ENCODE peak calls at places on chromosomes 7 and 10, in eight cellular contexts. N, Z, V, B, U, W, L and K are unnamed samples.

GRCh38 chr7:120554960-120555571 is 282.1 kb downstream of the KCND2 start:
- DNase-seq in L (peak; percentile 11), B (peak; percentile 76), Z (no peak), W (peak; percentile 80), N (peak; percentile 59), V (peak; percentile 80), U (peak; percentile 64), K (peak; percentile 72)

GRCh38 chr10:30396708-30397107 is 37.3 kb upstream of the MAP3K8 start:
- DNase-seq in L (no peak), V (no peak), Z (no peak), N (no peak), U (no peak), W (no peak), B (no peak), K (no peak)

GRCh38 chr7:96246972-96247371 is 74.9 kb downstream of the SLC25A13 start:
- DNase-seq in B (no peak), N (no peak), Z (no peak), L (no peak), W (no peak), U (no peak), V (no peak), K (no peak)

GRCh38 chr7:1124164-1124563 is 35.8 kb downstream of the ZFAND2A start:
- DNase-seq in W (no peak), Z (no peak), B (peak; percentile 50), N (no peak), L (no peak), V (no peak), U (no peak), K (no peak)

GRCh38 chr10:86849495-86849894 is 93.1 kb downstream of the BMPR1A start:
- DNase-seq in L (no peak), U (no peak), N (no peak), B (no peak), Z (no peak), V (no peak), W (no peak), K (no peak)

GRCh38 chr10:29011511-29011910 is 277.4 kb upstream of the LYZL1 start:
- DNase-seq in B (no peak), V (no peak), N (no peak), W (no peak), L (no peak), U (no peak), Z (no peak), K (peak; percentile 60)

GRCh38 chr10:114304566-114305421 is 65.7 kb downstream of the VWA2 start:
- DNase-seq in W (peak; percentile 70), V (no peak), L (peak; percentile 45), N (no peak), Z (peak; percentile 67), B (no peak), U (no peak), K (no peak)

GRCh38 chr10:10816453-10816852 is 201.2 kb upstream of the CELF2 start:
- DNase-seq in U (no peak), W (no peak), B (peak; percentile 78), V (peak; percentile 65), N (peak; percentile 51), Z (no peak), L (no peak), K (peak; percentile 29)

GRCh38 chr10:34075269-34075926 is 739.7 kb downstream of the PARD3 start:
- DNase-seq in V (no peak), N (no peak), Z (peak; percentile 82), U (no peak), B (no peak), W (no peak), L (no peak), K (no peak)

GRCh38 chr10:11539191-11539868 is 72.1 kb downstream of the USP6NL start:
- DNase-seq in U (no peak), V (peak; percentile 45), B (peak; percentile 69), W (no peak), Z (no peak), L (no peak), N (peak; percentile 75), K (peak; percentile 66)

GRCh38 chr10:79420974-79421688 is 24.3 kb downstream of the ZCCHC24 start:
- DNase-seq in W (no peak), L (no peak), N (no peak), U (no peak), Z (peak; percentile 59), V (no peak), B (no peak), K (no peak)

GRCh38 chr7:44884553-44885393 is 557 bp downstream of the PURB start:
- DNase-seq in L (peak; percentile 58), U (peak; percentile 48), V (peak; percentile 82), N (peak; percentile 15), Z (peak; percentile 82), B (peak; percentile 63), W (peak; percentile 79), K (peak; percentile 78)

GRCh38 chr7:69893915-69894314 is 295.6 kb downstream of the AUTS2 start:
- DNase-seq in U (no peak), N (no peak), W (peak; percentile 26), B (peak; percentile 54), V (peak; percentile 35), Z (no peak), L (no peak), K (peak; percentile 24)

GRCh38 chr10:120962386-120963052 is 111.4 kb downstream of the WDR11 start:
- DNase-seq in U (no peak), B (no peak), W (no peak), N (no peak), Z (no peak), V (no peak), L (no peak), K (no peak)

GRCh38 chr7:44391171-44391570 is 65.8 kb upstream of the CAMK2B start:
- DNase-seq in W (no peak), U (no peak), Z (no peak), N (no peak), B (no peak), V (no peak), L (no peak), K (no peak)

GRCh38 chr10:77553966-77554365 is 83.6 kb downstream of the KCNMA1 start:
- DNase-seq in B (no peak), W (no peak), V (no peak), L (no peak), U (no peak), N (peak; percentile 29), Z (no peak), K (no peak)

GRCh38 chr10:131821378-131822012 is 79.3 kb upstream of the PPP2R2D start:
- DNase-seq in L (no peak), V (no peak), Z (peak; percentile 7), B (no peak), N (no peak), U (no peak), W (no peak), K (no peak)

GRCh38 chr10:287814-288213 is 152.6 kb downstream of the ZMYND11 start:
- DNase-seq in U (no peak), V (no peak), N (no peak), Z (no peak), W (no peak), L (no peak), B (no peak), K (peak; percentile 7)
- TF ChIP-seq CTCF in U (peak; percentile 61), V (peak; percentile 50), N (no peak), Z (peak; percentile 27), W (no peak), L (no peak), B (peak; percentile 37), K (peak; percentile 23)

DNA sequence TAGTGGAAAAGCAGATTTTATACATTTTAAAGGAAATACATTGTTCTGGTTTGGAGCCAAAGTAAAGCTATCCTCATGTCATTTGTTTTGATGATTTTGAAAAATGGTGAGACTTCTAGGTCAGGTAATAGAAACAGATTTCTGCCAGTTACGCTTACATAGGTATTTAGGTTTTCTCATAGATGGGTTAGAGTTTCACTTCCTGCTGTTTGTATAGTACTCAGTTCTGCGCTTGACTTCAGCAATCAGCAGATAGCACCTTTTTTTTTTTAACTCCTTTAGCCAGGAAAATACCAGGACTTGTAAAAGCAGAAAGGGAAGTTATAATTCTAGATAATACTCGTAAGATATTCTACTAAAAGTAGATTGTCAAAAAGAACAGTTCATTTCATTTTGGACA is 209.8 kb upstream of the POM121L12 start:
- DNase-seq in U (no peak), L (no peak), N (no peak), V (no peak), Z (no peak), B (no peak), W (no peak), K (no peak)
- TF ChIP-seq CTCF in U (no peak), L (no peak), N (no peak), V (no peak), Z (no peak), B (no peak), W (no peak), K (no peak)

DNA sequence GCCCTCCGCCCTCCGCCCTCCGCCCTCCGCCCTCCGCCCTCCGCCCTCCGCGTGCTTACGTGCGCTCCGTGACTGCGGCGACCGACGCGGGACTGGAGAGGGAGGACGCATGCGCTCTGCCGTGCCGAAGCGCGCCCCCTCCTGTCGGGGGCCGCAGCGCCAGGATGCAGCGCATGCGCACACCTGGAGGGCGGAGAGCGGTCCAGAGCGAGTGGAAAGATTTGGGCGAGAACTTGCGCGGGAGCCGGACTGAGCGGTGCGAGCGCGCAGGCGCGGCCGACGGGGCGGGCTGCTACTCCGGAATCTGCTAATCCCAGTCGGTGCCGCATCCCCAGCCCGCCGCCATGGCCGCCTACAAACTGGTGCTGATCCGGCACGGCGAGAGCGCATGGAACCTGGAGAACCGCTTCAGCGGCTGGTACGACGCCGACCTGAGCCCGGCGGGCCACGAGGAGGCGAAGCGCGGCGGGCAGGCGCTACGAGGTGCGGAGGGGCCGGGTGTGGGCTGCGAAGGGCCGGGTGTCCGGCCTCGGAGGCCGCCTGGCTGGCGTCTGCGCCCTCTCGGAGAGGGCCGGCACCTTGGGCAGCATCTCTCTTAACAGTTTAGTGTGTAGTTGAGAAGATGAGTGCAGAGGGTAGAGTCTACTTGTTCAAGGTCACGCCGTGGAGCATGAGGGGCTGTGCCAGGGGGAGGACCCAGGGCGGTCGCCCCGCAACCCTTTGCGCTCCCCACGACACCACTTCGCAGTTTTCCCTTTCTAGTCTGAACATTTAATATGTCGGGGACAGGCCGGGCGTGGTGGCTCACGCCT is at the start of gene PGAM1:
- DNase-seq in U (peak; percentile 91), W (peak; percentile 97), Z (peak; percentile 98), L (peak; percentile 96), V (peak; percentile 98), B (peak; percentile 95), N (peak; percentile 89), K (peak; percentile 98)
- TF ChIP-seq CTCF in U (peak; percentile 75), W (peak; percentile 88), Z (peak; percentile 35), L (peak; percentile 80), V (peak; percentile 70), B (peak; percentile 45), N (peak; percentile 91), K (peak; percentile 53)

DNA sequence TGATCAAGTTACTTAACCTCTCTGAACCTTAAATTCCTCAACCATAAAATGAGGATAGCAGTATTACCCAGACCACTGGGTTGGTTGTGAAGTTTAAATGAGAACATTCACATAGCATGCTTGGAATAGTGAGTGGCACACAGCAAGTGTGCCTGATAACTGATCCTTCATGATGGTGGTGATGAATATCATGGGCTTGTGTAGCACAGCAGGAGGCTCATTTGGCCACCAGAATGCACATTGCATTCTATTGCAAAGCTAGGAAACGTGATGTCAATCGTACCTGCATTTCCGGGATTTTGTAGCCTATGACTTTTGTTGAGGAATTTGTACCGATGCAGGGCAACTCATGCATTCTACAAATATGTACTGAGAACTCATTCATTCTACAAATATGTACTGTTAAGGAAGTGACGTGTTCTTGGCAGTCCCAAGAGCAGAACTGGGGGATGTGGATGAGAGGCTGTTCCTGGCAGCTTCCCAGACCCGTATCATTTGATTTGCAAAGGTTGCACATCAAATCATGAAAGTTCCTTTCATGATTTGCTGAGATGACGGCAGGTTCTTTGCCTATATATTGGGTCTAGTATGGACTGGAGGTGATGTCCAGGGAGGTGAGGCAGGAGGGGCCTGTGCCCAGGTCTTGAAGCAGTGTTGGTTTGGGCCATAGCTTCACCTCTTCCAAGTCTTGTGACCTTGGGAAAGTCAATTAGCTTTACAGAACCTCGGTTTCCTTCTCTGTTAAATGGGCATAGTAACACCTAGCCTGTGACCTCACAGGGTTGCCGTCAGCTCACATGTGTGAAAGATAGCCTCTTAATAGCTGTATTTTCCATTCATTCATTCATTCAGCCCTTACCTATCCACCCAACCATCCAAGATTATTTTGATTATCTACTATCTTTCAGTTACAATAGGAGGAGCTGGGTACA is 94.7 kb upstream of the SMNDC1 start:
- DNase-seq in N (peak; percentile 99), L (peak; percentile 33), U (peak; percentile 98), Z (no peak), W (peak; percentile 70), B (peak; percentile 99), V (peak; percentile 99), K (peak; percentile 99)
- TF ChIP-seq CTCF in N (no peak), L (no peak), U (no peak), Z (no peak), W (no peak), B (no peak), V (no peak), K (no peak)